ENCODE peak calls at places on chromosomes 1 and 21, in six cellular contexts. D is H54, U is GM04504, B is naive B cell, S is Peyer's patch, P is brain microvascular endothelial cell. L is an unnamed sample.

GRCh38 chr1:230125633-230126528 is 58.8 kb downstream of the GALNT2 start:
- DNase-seq in D (no peak), S (no peak), B (no peak), U (no peak), P (no peak), L (no peak)

GRCh38 chr21:45297329-45297728 is 9.6 kb upstream of the POFUT2 start:
- DNase-seq in B (no peak), S (no peak), P (no peak), D (no peak), U (no peak), L (no peak)

GRCh38 chr1:11412166-11412565 is 66.8 kb upstream of the DISP3 start:
- DNase-seq in B (no peak), P (no peak), U (no peak), S (no peak), D (no peak), L (no peak)

GRCh38 chr1:15349133-15349532 is 60.6 kb upstream of the EFHD2 start:
- DNase-seq in U (no peak), S (no peak), D (no peak), B (no peak), P (no peak), L (no peak)

GRCh38 chr1:168613689-168614655 is 37.6 kb downstream of the XCL1 start:
- DNase-seq in U (no peak), S (no peak), B (no peak), P (no peak), D (no peak), L (no peak)

GRCh38 chr1:43302721-43303476 is 2.1 kb downstream of the TIE1 start:
- DNase-seq in U (no peak), B (no peak), P (no peak), D (no peak), S (peak), L (no peak)

GRCh38 chr21:42632336-42632751 is 21.1 kb upstream of the PDE9A start:
- DNase-seq in S (peak), U (no peak), P (no peak), B (no peak), D (no peak), L (no peak)

GRCh38 chr1:65317866-65318653 is 8.7 kb downstream of the DNAJC6 start:
- DNase-seq in D (no peak), P (no peak), U (no peak), B (no peak), S (no peak), L (no peak)

GRCh38 chr1:100440075-100440809 is 87.9 kb downstream of the CDC14A start:
- DNase-seq in S (peak), P (no peak), D (no peak), B (no peak), U (no peak), L (no peak)

GRCh38 chr21:41888749-41889376 is 9.7 kb upstream of the PRDM15 start:
- DNase-seq in U (peak), S (no peak), D (no peak), P (no peak), B (no peak), L (no peak)

GRCh38 chr1:6412896-6413295 is 6.8 kb downstream of the HES2 start:
- DNase-seq in P (no peak), D (no peak), S (no peak), U (no peak), B (no peak), L (no peak)

GRCh38 chr1:219858980-219859379 is 69.4 kb downstream of the SLC30A10 start:
- DNase-seq in P (no peak), U (no peak), B (no peak), S (no peak), D (no peak), L (no peak)

GRCh38 chr21:35159881-35160280 is 110.8 kb upstream of the RUNX1 start:
- DNase-seq in U (no peak), S (no peak), B (no peak), P (peak), D (peak), L (no peak)

GRCh38 chr1:174191255-174191906 is 32.1 kb downstream of the RABGAP1L start:
- DNase-seq in S (no peak), B (no peak), D (no peak), P (peak), U (peak), L (no peak)

GRCh38 chr1:92291372-92291999 is 7.3 kb downstream of the GLMN start:
- DNase-seq in U (no peak), B (no peak), D (peak), P (peak), S (no peak), L (peak)

GRCh38 chr1:171434717-171435346 is 50.5 kb upstream of the PRRC2C start:
- DNase-seq in D (no peak), P (peak), U (peak), B (no peak), S (no peak), L (no peak)

GRCh38 chr1:208741296-208741695 is 497.1 kb upstream of the PLXNA2 start:
- DNase-seq in P (no peak), U (no peak), D (no peak), S (no peak), B (no peak), L (no peak)